ENCODE peak calls at places on chromosome 7, in seven cellular contexts. L is fibroblast of pulmonary artery; R is sigmoid colon; W is GM06990; Q is AG09319; P is cardiac muscle cell; F is CD8-positive, alpha-beta T cell. V is an unnamed sample.

GRCh38 chr7:87344446-87344845 is 1.0 kb upstream of the CROT start:
- DNase-seq in Q (no peak), L (peak), F (no peak), R (no peak), W (no peak), P (no peak), V (no peak)

GRCh38 chr7:134083766-134084487 is 43.2 kb upstream of the LRGUK start:
- DNase-seq in F (no peak), L (no peak), W (no peak), R (no peak), P (no peak), Q (no peak), V (peak)

GRCh38 chr7:70681111-70681846 is 450.7 kb upstream of the GALNT17 start:
- DNase-seq in L (no peak), R (no peak), F (no peak), Q (no peak), W (no peak), P (no peak), V (no peak)

GRCh38 chr7:116616555-116617059 is 55.4 kb upstream of the MET start:
- DNase-seq in P (no peak), W (no peak), R (no peak), Q (no peak), F (no peak), L (peak), V (peak)

GRCh38 chr7:154676422-154677073 is 326.4 kb downstream of the PAXIP1 start:
- DNase-seq in F (no peak), Q (no peak), P (no peak), L (no peak), W (no peak), R (no peak), V (no peak)

GRCh38 chr7:95589031-95589430 is 7.3 kb downstream of the PDK4 start:
- DNase-seq in L (no peak), Q (no peak), P (no peak), R (no peak), W (no peak), F (no peak), V (no peak)

GRCh38 chr7:118153551-118154177 is 30.3 kb upstream of the LSM8 start:
- DNase-seq in Q (no peak), W (no peak), F (no peak), R (no peak), L (peak), P (peak), V (peak)

GRCh38 chr7:99597762-99598501 is at the start of gene TMEM225B:
- DNase-seq in Q (no peak), R (no peak), L (no peak), W (no peak), F (no peak), P (no peak), V (no peak)

GRCh38 chr7:56051053-56051338 is 248 bp downstream of the PSPH start:
- DNase-seq in R (no peak), Q (no peak), F (no peak), W (no peak), L (no peak), P (no peak), V (no peak)

GRCh38 chr7:30225863-30226361 is 58.5 kb upstream of the ZNRF2 start:
- DNase-seq in F (no peak), R (peak), W (peak), P (peak), Q (no peak), L (peak), V (peak)

GRCh38 chr7:30231271-30231670 is 53.1 kb upstream of the ZNRF2 start:
- DNase-seq in R (no peak), Q (no peak), F (no peak), P (no peak), W (no peak), L (no peak), V (no peak)

GRCh38 chr7:30224511-30225031 is 59.8 kb upstream of the ZNRF2 start:
- DNase-seq in P (no peak), F (no peak), R (no peak), W (peak), Q (no peak), L (peak), V (peak)

GRCh38 chr7:30222519-30223213 is 61.7 kb upstream of the ZNRF2 start:
- DNase-seq in R (no peak), F (no peak), L (no peak), P (no peak), W (no peak), Q (no peak), V (no peak)

DNA sequence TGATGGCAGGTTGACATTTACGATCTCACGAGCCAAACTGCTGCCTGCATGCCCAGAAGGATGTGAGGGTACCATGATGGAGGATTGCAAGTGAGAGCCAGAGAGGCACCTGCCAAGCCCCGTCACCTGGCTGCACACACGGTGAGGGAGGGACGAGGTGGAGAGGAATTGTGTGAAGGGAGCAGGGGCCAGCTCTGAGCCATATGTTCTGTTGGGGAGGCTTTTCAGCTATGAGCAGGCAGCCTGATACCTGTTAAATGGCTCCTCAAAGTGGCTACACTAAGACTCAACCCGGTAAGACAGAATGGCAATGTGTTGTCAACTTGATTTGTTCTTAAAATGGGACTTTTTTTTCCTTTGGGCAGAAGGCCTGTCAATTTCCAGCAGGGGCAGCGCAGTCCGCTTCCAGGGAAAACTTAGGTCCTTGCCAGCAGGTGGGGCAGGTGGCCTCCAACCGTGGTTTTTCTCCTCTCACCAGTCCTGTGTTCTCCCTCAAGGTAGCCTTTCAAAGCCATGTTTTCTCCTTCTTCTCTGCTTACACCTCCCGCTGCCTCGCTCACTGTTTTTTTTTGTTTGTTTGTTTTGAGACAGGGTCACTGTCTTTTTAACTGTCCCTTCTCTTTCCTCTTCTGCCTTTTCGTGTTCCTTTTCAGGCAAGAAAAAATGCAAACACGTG is 57.7 kb upstream of the ZNRF2 start:
- DNase-seq in P (peak), F (no peak), R (no peak), Q (no peak), L (no peak), W (no peak), V (no peak)
- TF ChIP-seq CTCF in P (no peak), F (no peak), R (no peak), Q (no peak), L (no peak), W (peak), V (no peak)

GRCh38 chr7:132239422-132239994 is 336.8 kb downstream of the PLXNA4 start:
- DNase-seq in F (no peak), P (no peak), Q (no peak), R (no peak), L (no peak), W (no peak), V (no peak)
- TF ChIP-seq CTCF in F (no peak), P (no peak), Q (no peak), R (no peak), L (no peak), W (peak), V (no peak)

DNA sequence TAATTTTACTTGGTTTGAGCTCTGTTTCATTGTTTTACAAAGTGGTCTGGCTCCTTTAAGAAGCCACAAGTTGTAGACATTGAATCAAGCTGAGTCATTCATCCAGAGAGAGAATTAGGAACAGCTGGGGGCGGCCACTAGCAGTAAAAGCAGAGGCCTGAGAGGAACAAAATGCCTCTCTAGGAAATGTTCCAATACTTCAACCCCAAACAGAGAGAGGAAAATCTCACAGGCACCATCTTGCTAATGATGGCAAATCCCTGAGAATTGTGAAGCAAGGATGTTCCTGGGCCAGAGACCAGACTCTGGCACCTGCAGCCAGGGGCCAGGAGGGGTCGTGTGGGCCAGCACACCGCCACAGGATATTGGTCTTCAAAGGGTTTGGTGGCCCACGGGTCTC is 26.5 kb upstream of the TRIL start:
- DNase-seq in R (peak), W (no peak), F (no peak), Q (peak), L (peak), P (no peak), V (peak)
- TF ChIP-seq CTCF in R (no peak), W (no peak), F (no peak), Q (no peak), L (no peak), P (no peak), V (no peak)

GRCh38 chr7:23654508-23654907 is 25.5 kb upstream of the FAM221A start:
- DNase-seq in L (peak), F (no peak), R (no peak), W (no peak), Q (no peak), P (no peak), V (peak)
- TF ChIP-seq CTCF in L (peak), F (no peak), R (no peak), W (peak), Q (peak), P (peak), V (peak)

GRCh38 chr7:123075838-123076462 is 80.5 kb upstream of the TAS2R16 start:
- DNase-seq in Q (no peak), L (no peak), R (no peak), W (no peak), F (no peak), P (no peak), V (no peak)

GRCh38 chr7:123067814-123068213 is 72.3 kb upstream of the TAS2R16 start:
- DNase-seq in L (no peak), P (no peak), Q (no peak), F (no peak), W (no peak), R (no peak), V (no peak)

DNA sequence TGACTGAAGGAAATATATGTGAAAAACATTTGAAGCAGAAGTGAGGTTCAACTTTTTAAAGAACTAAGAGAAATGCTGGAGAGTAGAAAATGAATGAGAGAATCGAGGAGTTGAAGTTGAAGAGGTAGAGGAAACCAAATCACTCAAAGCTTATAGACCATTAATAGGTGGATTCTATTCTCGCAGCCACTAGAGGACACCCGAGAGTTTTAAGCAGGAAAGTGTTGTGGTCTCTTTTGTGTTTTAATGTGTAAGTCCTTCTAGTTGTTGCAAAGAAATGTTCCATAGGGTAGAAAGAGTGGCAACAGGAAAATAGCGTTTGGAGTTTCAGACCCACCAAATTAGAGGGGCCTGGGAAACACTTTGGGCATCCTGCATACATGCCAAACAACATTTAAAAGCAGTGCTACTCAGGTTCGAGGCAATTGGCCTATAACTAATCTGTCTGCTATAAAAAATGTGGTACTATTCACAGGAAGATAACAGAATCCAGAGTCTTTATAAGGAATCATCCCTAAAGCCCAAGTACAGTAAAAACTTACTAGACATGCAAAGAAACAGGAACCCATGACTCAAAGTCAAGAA is 75.3 kb upstream of the TAS2R16 start:
- DNase-seq in F (no peak), W (no peak), Q (no peak), R (no peak), P (peak), L (peak), V (no peak)
- TF ChIP-seq CTCF in F (no peak), W (peak), Q (peak), R (no peak), P (peak), L (peak), V (no peak)

GRCh38 chr7:92778972-92779371 is 57.4 kb downstream of the CDK6 start:
- DNase-seq in W (peak), P (no peak), L (peak), Q (peak), R (peak), F (no peak), V (peak)
- TF ChIP-seq CTCF in W (peak), P (no peak), L (peak), Q (peak), R (no peak), F (no peak), V (no peak)

GRCh38 chr7:36207451-36208291 is 54.6 kb downstream of the EEPD1 start:
- DNase-seq in F (no peak), Q (no peak), W (no peak), L (peak), R (peak), P (peak), V (peak)
- TF ChIP-seq CTCF in F (no peak), Q (no peak), W (no peak), L (no peak), R (no peak), P (no peak), V (no peak)

GRCh38 chr7:71785216-71785615 is 626.9 kb downstream of the CALN1 start:
- DNase-seq in Q (no peak), L (no peak), R (no peak), W (no peak), F (no peak), P (no peak), V (no peak)
- TF ChIP-seq CTCF in Q (no peak), L (no peak), R (no peak), W (no peak), F (no peak), P (no peak), V (no peak)